ENCODE peak calls at places on chromosomes 13 and 19, in four cellular contexts. L is GM12891, E is K562, A is GM12878. G is an unnamed sample.

GRCh38 chr13:71021810-71022422 is 845.1 kb downstream of the DACH1 start:
- DNase-seq in L (no peak), E (no peak), A (no peak), G (no peak)

GRCh38 chr19:41547569-41547968 is 28.4 kb upstream of the CEACAM21 start:
- DNase-seq in L (no peak), E (no peak), A (no peak), G (no peak)

GRCh38 chr19:31316201-31316951 is 32.9 kb downstream of the TSHZ3 start:
- DNase-seq in L (no peak), E (no peak), A (no peak), G (peak)

GRCh38 chr13:47233734-47234133 is 336.9 kb upstream of the HTR2A start:
- DNase-seq in L (no peak), E (no peak), A (no peak), G (no peak)

GRCh38 chr13:84279166-84279565 is 396.9 kb upstream of the SLITRK1 start:
- DNase-seq in L (no peak), E (no peak), A (no peak), G (no peak)

GRCh38 chr13:92739306-92739818 is 487.2 kb upstream of the GPC6 start:
- DNase-seq in L (no peak), E (no peak), A (no peak), G (no peak)

GRCh38 chr13:26075498-26075897 is 23.7 kb upstream of the SHISA2 start:
- DNase-seq in L (no peak), E (no peak), A (no peak), G (no peak)

GRCh38 chr13:41842029-41842428 is 118.9 kb downstream of the VWA8 start:
- DNase-seq in L (no peak), E (no peak), A (no peak), G (no peak)

GRCh38 chr13:102972191-102972590 is 94.0 kb downstream of the SLC10A2 start:
- DNase-seq in L (no peak), E (no peak), A (no peak), G (no peak)

GRCh38 chr13:105202384-105202783 is 1333.1 kb downstream of the EFNB2 start:
- DNase-seq in L (no peak), E (no peak), A (no peak), G (no peak)

GRCh38 chr13:38265135-38265497 is 84.5 kb upstream of the UFM1 start:
- DNase-seq in L (no peak), E (no peak), A (no peak), G (no peak)

GRCh38 chr19:887072-887471 is 5.9 kb downstream of the MED16 start:
- DNase-seq in L (no peak), E (no peak), A (no peak), G (no peak)

GRCh38 chr19:30881986-30882385 is 467.2 kb downstream of the TSHZ3 start:
- DNase-seq in L (no peak), E (no peak), A (no peak), G (no peak)

GRCh38 chr19:51259348-51260245 is 8.7 kb downstream of the SIGLECL1 start:
- DNase-seq in L (no peak), E (peak), A (peak), G (peak)

GRCh38 chr13:67635754-67636153 is 405.6 kb upstream of the PCDH9 start:
- DNase-seq in L (no peak), E (no peak), A (no peak), G (no peak)

GRCh38 chr13:30730526-30730925 is 4.8 kb upstream of the ALOX5AP start:
- DNase-seq in L (no peak), E (no peak), A (no peak), G (no peak)

GRCh38 chr13:102721800-102722231 is 27.0 kb upstream of the METTL21C start:
- DNase-seq in L (no peak), E (no peak), A (no peak), G (no peak)

GRCh38 chr19:51136333-51136732 is 5.8 kb upstream of the SIGLEC7 start:
- DNase-seq in L (no peak), E (no peak), A (no peak), G (no peak)

GRCh38 chr13:43495732-43496131 is 291.0 kb downstream of the ENOX1 start:
- DNase-seq in L (no peak), E (no peak), A (no peak), G (no peak)

GRCh38 chr13:72403396-72404010 is 323.9 kb downstream of the MZT1 start:
- DNase-seq in L (no peak), E (no peak), A (no peak), G (no peak)

GRCh38 chr19:50794778-50795664 is 4.8 kb downstream of the ACP4 start:
- DNase-seq in L (no peak), E (peak), A (no peak), G (peak)

GRCh38 chr19:11381535-11382369 is 2.4 kb downstream of the EPOR start:
- DNase-seq in L (peak), E (no peak), A (peak), G (peak)

GRCh38 chr13:78401833-78402232 is 201.5 kb downstream of the POU4F1 start:
- DNase-seq in L (no peak), E (no peak), A (no peak), G (no peak)

GRCh38 chr19:47511128-47511517 is 3.7 kb downstream of the NAPA start:
- DNase-seq in L (no peak), E (no peak), A (no peak), G (no peak)

GRCh38 chr13:98233127-98233526 is 56.1 kb upstream of the RNF113B start:
- DNase-seq in L (no peak), E (no peak), A (no peak), G (no peak)

GRCh38 chr19:33927789-33928457 is 131.3 kb downstream of the KCTD15 start:
- DNase-seq in L (no peak), E (no peak), A (no peak), G (no peak)

GRCh38 chr19:3494559-3494958 is 5.9 kb downstream of the DOHH start:
- DNase-seq in L (no peak), E (no peak), A (no peak), G (no peak)

GRCh38 chr19:18793144-18794028 is 2.3 kb upstream of the COMP start:
- DNase-seq in L (no peak), E (no peak), A (no peak), G (no peak)

GRCh38 chr19:39419003-39419402 is 6.5 kb downstream of the PLEKHG2 start:
- DNase-seq in L (no peak), E (no peak), A (no peak), G (no peak)

GRCh38 chr19:6887326-6887725 is at the start of gene ADGRE1:
- DNase-seq in L (no peak), E (no peak), A (no peak), G (peak)

GRCh38 chr13:23578411-23579071 is 8.3 kb downstream of the TNFRSF19 start:
- DNase-seq in L (peak), E (peak), A (no peak), G (peak)

GRCh38 chr19:40803857-40804782 is 5.1 kb downstream of the EGLN2 start:
- DNase-seq in L (peak), E (peak), A (peak), G (peak)

GRCh38 chr19:9406798-9407352 is 28.5 kb downstream of the ZNF266 start:
- DNase-seq in L (peak), E (peak), A (no peak), G (peak)

GRCh38 chr19:18479964-18480723 is 41.7 kb downstream of the ELL start:
- DNase-seq in L (no peak), E (no peak), A (no peak), G (no peak)

GRCh38 chr13:27170521-27171243 is 929 bp downstream of the USP12 start:
- DNase-seq in L (peak), E (peak), A (no peak), G (peak)

DNA sequence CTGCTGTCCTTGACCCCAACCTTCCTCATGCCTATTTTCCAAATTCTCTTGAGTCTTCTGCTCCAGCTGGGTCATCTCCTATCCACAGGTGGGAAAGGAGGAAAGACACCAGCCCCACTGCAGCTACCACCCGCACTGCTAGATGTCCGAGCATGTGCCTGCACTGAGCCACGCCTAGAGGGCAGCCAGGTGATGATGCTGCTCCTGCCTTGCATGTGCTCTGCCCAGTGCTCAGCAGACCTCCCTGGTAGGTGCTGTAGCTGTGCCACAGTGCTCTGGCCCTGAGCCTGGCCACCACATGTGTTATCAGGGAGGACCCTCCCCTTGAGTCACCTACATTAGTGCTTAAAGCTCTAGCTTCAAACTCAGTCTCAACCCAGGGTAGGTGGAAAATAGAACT is 6.9 kb upstream of the CYSLTR2 start:
- DNase-seq in L (no peak), E (no peak), A (no peak), G (no peak)
- TF ChIP-seq SPI1 in L (no peak), E (no peak), A (no peak), G (no peak)

GRCh38 chr13:51153527-51153926 is 42.5 kb upstream of the C13orf42 start:
- DNase-seq in L (no peak), E (no peak), A (no peak), G (no peak)

GRCh38 chr13:51151463-51151862 is 40.4 kb upstream of the C13orf42 start:
- DNase-seq in L (no peak), E (no peak), A (no peak), G (no peak)

GRCh38 chr13:51156666-51157065 is 45.6 kb upstream of the C13orf42 start:
- DNase-seq in L (no peak), E (no peak), A (no peak), G (no peak)

GRCh38 chr13:51152713-51153112 is 41.6 kb upstream of the C13orf42 start:
- DNase-seq in L (no peak), E (no peak), A (no peak), G (no peak)

DNA sequence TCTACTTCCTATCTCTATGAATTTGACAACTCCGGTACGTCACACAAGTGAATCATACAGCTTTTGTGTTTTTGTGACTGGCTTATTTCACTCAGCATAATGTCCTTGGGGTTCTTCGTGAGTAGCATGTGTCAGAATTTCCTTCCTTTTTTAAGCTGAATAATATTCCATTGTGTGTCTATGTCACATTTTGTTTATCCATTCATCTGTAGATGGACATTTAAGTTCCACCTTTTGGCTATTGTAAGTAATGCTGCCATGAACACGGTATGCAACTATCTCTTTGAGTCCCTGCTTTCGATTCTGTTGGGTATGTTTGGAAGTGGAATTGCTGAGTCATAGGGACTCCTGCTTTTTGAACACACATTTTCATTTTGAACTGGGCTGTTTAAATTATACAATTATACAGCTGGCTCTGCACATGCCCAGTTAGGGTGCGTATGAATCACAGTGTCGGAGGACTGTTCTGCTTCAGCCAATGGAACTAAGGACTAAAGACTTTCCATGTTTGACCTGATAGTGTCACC is 43.0 kb upstream of the C13orf42 start:
- DNase-seq in L (no peak), E (peak), A (no peak), G (peak)
- TF ChIP-seq SPI1 in L (no peak), E (no peak), A (no peak), G (no peak)

DNA sequence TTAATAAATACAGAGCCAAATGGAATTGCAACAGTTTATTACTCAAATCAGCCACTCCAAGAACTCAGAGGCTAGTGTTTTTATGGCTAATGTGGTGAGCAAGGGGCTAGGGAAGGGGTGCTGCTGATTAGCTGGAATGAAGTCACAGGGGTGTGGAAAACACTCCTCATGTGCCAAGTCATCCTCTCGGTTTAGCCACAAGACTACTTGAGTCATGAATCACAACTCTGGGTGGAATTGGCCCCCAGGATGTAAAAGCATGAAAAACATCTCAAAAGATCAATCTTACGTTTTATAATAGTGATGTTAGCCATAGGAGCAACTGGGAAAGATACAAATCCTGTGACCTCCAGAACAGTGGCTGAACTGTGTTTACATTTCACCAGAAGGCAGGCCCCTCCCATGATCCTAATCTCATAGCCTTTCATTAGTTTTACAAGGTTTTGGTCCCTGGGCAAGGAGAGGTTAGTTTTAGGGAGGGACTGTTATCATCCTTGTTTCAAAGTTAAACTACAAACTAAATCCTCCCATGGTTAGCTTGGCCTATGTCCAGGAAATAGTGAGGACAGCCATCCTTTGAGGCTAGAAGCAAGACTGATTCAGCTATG is 2020.1 kb upstream of the PCDH20 start:
- DNase-seq in L (no peak), E (no peak), A (no peak), G (no peak)
- TF ChIP-seq SPI1 in L (no peak), E (no peak), A (no peak), G (no peak)

DNA sequence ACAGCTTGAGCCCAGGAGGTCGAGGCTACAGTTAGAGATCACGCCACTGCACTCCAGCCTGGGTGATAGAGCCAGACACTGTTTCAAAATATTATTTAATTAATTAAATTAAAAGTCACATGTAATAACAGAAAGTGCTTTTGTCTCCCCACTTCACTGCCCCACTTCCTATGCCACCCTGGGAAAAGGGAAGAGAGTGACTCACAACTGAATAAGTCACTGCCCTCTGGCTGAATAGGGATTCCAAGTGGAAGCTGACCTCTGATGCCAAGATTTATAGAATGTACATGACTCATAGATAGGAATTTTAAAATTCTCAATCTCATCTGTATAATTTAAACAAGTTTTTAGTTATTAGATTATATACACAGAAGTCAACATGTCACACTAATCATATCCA is 22.2 kb upstream of the ERVV-1 start:
- DNase-seq in L (no peak), E (no peak), A (no peak), G (no peak)
- TF ChIP-seq SPI1 in L (no peak), E (no peak), A (no peak), G (no peak)

GRCh38 chr19:45766293-45766918 is 2.6 kb downstream of the SIX5 start:
- DNase-seq in L (no peak), E (no peak), A (no peak), G (no peak)
- TF ChIP-seq SPI1 in L (no peak), E (no peak), A (no peak), G (no peak)

G was measured in HL-60.